ENCODE peak calls at places on chromosomes 16 and 17, in ten cellular contexts. I is fibroblast of lung; W is AG04450; S is adrenal gland; B is Caco-2; T is fibroblast of pulmonary artery; P is activated CD8-positive, alpha-beta T cell treated with anti-CD3 and anti-CD28 coated beads for 36 hours; F is foreskin fibroblast; U is HCT116; C is AG04449. Y is an unnamed sample.

GRCh38 chr16:72959301-72959996 is 88.5 kb downstream of the ZFHX3 start:
- DNase-seq in W (no peak), T (no peak), U (no peak), B (no peak), C (no peak), S (no peak), F (no peak), I (no peak), P (no peak), Y (no peak)

GRCh38 chr17:56665864-56666263 is 72.4 kb downstream of the NOG start:
- DNase-seq in B (no peak), T (no peak), W (no peak), I (no peak), P (no peak), C (no peak), S (no peak), U (no peak), F (no peak), Y (no peak)

GRCh38 chr16:9199312-9199711 is 107.9 kb downstream of the HAPSTR1 start:
- DNase-seq in F (no peak), I (no peak), T (no peak), U (no peak), S (no peak), C (no peak), B (no peak), P (no peak), W (no peak), Y (no peak)

GRCh38 chr16:54484700-54485099 is 198.1 kb upstream of the IRX3 start:
- DNase-seq in F (no peak), B (peak), W (no peak), P (no peak), U (no peak), S (no peak), I (no peak), C (no peak), T (no peak), Y (no peak)

GRCh38 chr17:81282141-81282540 is 13.0 kb downstream of the SLC38A10 start:
- DNase-seq in T (no peak), F (no peak), P (no peak), U (no peak), W (no peak), C (no peak), S (no peak), B (no peak), I (no peak), Y (no peak)

GRCh38 chr16:87576191-87576590 is 26.1 kb upstream of the JPH3 start:
- DNase-seq in C (no peak), I (no peak), F (no peak), B (no peak), U (no peak), P (no peak), T (no peak), S (no peak), W (no peak), Y (no peak)

GRCh38 chr16:85522517-85522841 is 90.6 kb upstream of the GSE1 start:
- DNase-seq in C (no peak), B (no peak), S (no peak), W (no peak), U (no peak), F (no peak), T (no peak), I (no peak), P (no peak), Y (no peak)

GRCh38 chr16:23351360-23351759 is 49.3 kb downstream of the SCNN1B start:
- DNase-seq in W (no peak), U (no peak), S (no peak), I (no peak), B (no peak), C (no peak), T (no peak), P (no peak), F (no peak), Y (no peak)

GRCh38 chr16:88920618-88921602 is 54.5 kb upstream of the PABPN1L start:
- DNase-seq in I (peak), S (peak), F (peak), B (no peak), C (no peak), P (peak), W (peak), T (peak), U (no peak), Y (no peak)

GRCh38 chr17:45770632-45771472 is 13.3 kb upstream of the CRHR1 start:
- DNase-seq in B (no peak), W (no peak), F (no peak), T (no peak), C (no peak), U (no peak), S (no peak), P (no peak), I (no peak), Y (no peak)

GRCh38 chr16:59385953-59386352 is 651.8 kb upstream of the GOT2 start:
- DNase-seq in C (peak), S (peak), B (no peak), P (no peak), U (no peak), I (peak), T (peak), W (no peak), F (peak), Y (peak)

GRCh38 chr17:36901506-36901905 is 35.8 kb upstream of the LHX1 start:
- DNase-seq in S (no peak), F (no peak), P (no peak), I (no peak), T (peak), W (no peak), C (no peak), B (peak), U (no peak), Y (no peak)

GRCh38 chr17:42484304-42484703 is 25.6 kb downstream of the ATP6V0A1 start:
- DNase-seq in P (peak), U (no peak), W (no peak), T (no peak), S (no peak), B (no peak), I (no peak), C (no peak), F (no peak), Y (no peak)

GRCh38 chr17:80760501-80760900 is 215.9 kb downstream of the RPTOR start:
- DNase-seq in I (no peak), W (no peak), F (no peak), P (no peak), B (no peak), C (no peak), S (no peak), T (no peak), U (no peak), Y (no peak)

GRCh38 chr17:77027271-77027670 is 113.5 kb upstream of the SEC14L1 start:
- DNase-seq in F (no peak), B (no peak), W (no peak), P (no peak), I (no peak), U (no peak), C (no peak), T (no peak), S (no peak), Y (no peak)

GRCh38 chr16:12898556-12898955 is 2.8 kb upstream of the SHISA9 start:
- DNase-seq in P (no peak), C (no peak), W (no peak), S (no peak), T (no peak), F (no peak), U (no peak), I (no peak), B (no peak), Y (no peak)
- TF ChIP-seq CTCF in P (no peak), C (no peak), W (no peak), S (no peak), T (no peak), F (no peak), U (no peak), I (no peak), B (peak), Y (peak)

GRCh38 chr17:38511126-38512108 is 83.2 kb downstream of the ARHGAP23 start:
- DNase-seq in B (no peak), U (no peak), I (peak), S (no peak), C (peak), T (peak), P (no peak), F (peak), W (no peak), Y (peak)

GRCh38 chr17:38509008-38509771 is 80.9 kb downstream of the ARHGAP23 start:
- DNase-seq in S (peak), W (peak), P (peak), F (peak), I (peak), U (peak), C (peak), B (peak), T (peak), Y (peak)

GRCh38 chr17:38509772-38510423 is 81.6 kb downstream of the ARHGAP23 start:
- DNase-seq in P (no peak), C (no peak), U (no peak), S (no peak), W (no peak), I (peak), F (no peak), T (peak), B (peak), Y (no peak)

GRCh38 chr17:38512473-38513058 is 84.3 kb downstream of the ARHGAP23 start:
- DNase-seq in T (no peak), S (no peak), C (no peak), U (no peak), I (no peak), F (no peak), P (no peak), B (no peak), W (no peak), Y (no peak)

DNA sequence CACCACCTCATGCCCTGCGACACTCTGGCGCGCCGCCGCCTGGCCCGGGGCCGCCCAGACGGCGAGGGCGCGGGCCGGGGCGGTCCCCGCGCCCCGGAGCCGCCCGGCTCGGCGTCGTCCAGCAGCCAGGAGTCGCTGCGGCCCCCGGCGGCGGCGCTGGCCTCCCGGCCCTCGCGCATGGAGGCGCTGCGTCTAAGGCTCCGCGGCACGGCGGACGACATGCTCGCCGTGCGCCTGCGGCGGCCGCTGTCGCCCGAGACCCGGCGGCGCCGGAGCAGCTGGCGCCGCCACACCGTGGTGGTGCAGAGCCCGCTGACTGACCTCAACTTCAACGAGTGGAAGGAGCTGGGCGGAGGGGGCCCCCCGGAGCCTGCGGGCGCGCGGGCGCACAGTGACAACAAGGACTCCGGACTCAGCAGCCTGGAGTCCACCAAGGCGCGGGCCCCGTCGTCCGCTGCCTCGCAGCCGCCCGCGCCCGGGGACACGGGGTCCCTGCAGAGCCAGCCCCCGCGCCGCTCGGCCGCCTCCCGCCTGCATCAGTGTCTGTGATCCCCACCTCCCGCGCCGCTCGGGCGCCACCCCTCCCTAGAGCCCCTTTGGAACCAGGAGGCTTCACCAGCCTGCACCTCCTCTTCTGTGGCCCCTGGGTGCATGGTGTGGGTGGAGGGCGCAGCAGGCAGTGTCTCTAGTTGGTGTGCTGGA is 82.3 kb downstream of the ARHGAP23 start:
- DNase-seq in P (no peak), S (peak), U (no peak), I (peak), C (no peak), B (peak), T (peak), W (no peak), F (no peak), Y (peak)
- TF ChIP-seq CTCF in P (no peak), S (no peak), U (no peak), I (no peak), C (peak), B (peak), T (no peak), W (no peak), F (no peak), Y (no peak)

GRCh38 chr17:51164911-51165679 is 1.1 kb upstream of the NME2 start:
- DNase-seq in C (no peak), F (no peak), I (no peak), S (peak), W (no peak), U (no peak), T (no peak), P (no peak), B (peak), Y (no peak)

GRCh38 chr17:51165680-51166197 is 472 bp upstream of the NME2 start:
- DNase-seq in P (peak), U (no peak), B (no peak), F (no peak), I (no peak), T (no peak), W (no peak), C (no peak), S (no peak), Y (no peak)

GRCh38 chr17:51169340-51169739 is 3.1 kb downstream of the NME2 start:
- DNase-seq in B (no peak), U (no peak), C (no peak), T (no peak), F (no peak), P (no peak), I (no peak), W (no peak), S (no peak), Y (no peak)

GRCh38 chr17:51166198-51166986 is at the start of gene NME2:
- DNase-seq in F (peak), U (peak), P (peak), W (peak), C (no peak), S (peak), I (peak), T (peak), B (peak), Y (peak)

GRCh38 chr17:51166987-51167931 is 1.0 kb downstream of the NME2 start:
- DNase-seq in I (peak), C (no peak), B (peak), U (no peak), S (peak), F (no peak), W (no peak), P (peak), T (peak), Y (peak)
- TF ChIP-seq CTCF in I (peak), C (peak), B (peak), U (peak), S (peak), F (peak), W (peak), P (peak), T (peak), Y (peak)

GRCh38 chr17:9177212-9177611 is 155.9 kb downstream of the NTN1 start:
- DNase-seq in P (no peak), S (no peak), B (no peak), C (no peak), I (no peak), U (no peak), T (no peak), F (no peak), W (no peak), Y (no peak)

GRCh38 chr17:9183297-9183696 is 162.0 kb downstream of the NTN1 start:
- DNase-seq in C (no peak), W (no peak), B (no peak), T (no peak), P (peak), S (no peak), I (no peak), U (no peak), F (no peak), Y (no peak)

GRCh38 chr17:9178319-9178718 is 157.0 kb downstream of the NTN1 start:
- DNase-seq in I (no peak), U (no peak), B (no peak), S (no peak), F (no peak), W (no peak), T (no peak), P (no peak), C (no peak), Y (no peak)

GRCh38 chr17:9181640-9182039 is 160.3 kb downstream of the NTN1 start:
- DNase-seq in B (no peak), S (no peak), W (no peak), T (no peak), U (no peak), F (no peak), C (no peak), I (no peak), P (no peak), Y (no peak)

DNA sequence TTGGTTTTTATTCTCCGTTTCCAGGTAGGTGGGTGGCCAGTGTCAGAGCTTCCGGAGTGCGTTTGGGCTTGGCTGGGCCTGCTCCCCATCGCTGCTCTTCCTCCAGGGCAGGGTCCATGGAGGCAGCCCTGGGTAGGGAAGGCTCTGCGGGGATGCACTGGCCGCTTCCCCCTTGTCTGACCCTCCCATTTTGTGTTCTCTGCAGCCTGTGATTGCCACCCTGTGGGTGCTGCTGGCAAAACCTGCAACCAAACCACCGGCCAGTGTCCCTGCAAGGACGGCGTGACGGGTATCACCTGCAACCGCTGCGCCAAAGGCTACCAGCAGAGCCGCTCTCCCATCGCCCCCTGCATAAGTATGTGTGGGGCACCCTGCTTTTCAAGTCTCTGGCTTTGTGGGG is 158.3 kb downstream of the NTN1 start:
- DNase-seq in U (no peak), P (no peak), B (no peak), F (no peak), W (no peak), T (no peak), S (no peak), C (no peak), I (no peak), Y (no peak)
- TF ChIP-seq CTCF in U (no peak), P (no peak), B (peak), F (no peak), W (no peak), T (no peak), S (no peak), C (no peak), I (no peak), Y (no peak)

GRCh38 chr17:75511610-75512575 is 3.4 kb downstream of the CASKIN2 start:
- DNase-seq in U (no peak), P (no peak), W (no peak), F (no peak), I (peak), T (no peak), C (no peak), S (peak), B (no peak), Y (no peak)

GRCh38 chr17:75511270-75511609 is 4.1 kb downstream of the CASKIN2 start:
- DNase-seq in I (no peak), P (no peak), U (no peak), B (no peak), S (no peak), T (no peak), C (no peak), F (no peak), W (no peak), Y (no peak)

GRCh38 chr17:75513667-75514052 is 1.7 kb downstream of the CASKIN2 start:
- DNase-seq in S (no peak), C (no peak), T (no peak), W (no peak), B (no peak), I (no peak), U (no peak), P (no peak), F (no peak), Y (no peak)

GRCh38 chr17:75514299-75515228 is 773 bp downstream of the CASKIN2 start:
- DNase-seq in P (peak), C (no peak), F (no peak), B (no peak), T (no peak), W (no peak), S (peak), I (no peak), U (no peak), Y (no peak)

DNA sequence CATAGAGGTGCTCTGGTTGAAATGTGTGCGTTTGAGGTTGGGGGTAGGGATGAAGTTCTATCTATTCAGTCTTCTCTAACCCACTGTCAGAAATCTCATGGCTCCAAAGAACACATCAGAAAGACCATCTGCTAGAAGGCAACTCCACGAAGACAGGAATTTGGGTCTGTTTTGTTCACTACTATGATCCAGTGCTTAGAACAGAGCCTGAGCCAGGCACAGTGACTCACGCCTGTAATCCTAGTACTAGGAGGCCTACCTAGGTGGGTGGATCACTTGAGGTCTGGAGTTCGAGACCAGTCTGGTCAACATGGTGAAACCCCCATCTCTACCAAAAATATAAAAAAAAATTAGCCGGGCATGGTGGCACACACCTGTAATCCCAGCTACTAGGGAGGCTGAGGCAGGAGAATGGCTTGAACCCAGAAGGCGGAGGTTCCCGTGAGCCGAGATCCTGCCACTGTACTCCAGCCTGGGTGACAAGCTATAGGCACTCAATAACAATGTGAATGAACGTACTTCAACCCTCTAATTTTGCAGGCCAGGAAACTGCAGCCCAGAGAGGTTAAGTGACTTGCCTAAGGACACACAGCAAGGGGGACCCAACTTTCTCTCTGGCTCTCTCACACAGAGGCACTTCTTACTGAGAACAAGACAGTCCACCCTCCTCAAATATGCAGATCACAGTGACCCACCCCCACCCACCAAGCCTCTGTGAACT is 2.2 kb downstream of the CASKIN2 start:
- DNase-seq in W (no peak), U (no peak), T (no peak), F (peak), I (peak), S (no peak), C (no peak), P (no peak), B (no peak), Y (no peak)
- TF ChIP-seq CTCF in W (no peak), U (no peak), T (no peak), F (no peak), I (no peak), S (no peak), C (no peak), P (no peak), B (no peak), Y (no peak)

GRCh38 chr17:32780721-32781120 is 96.2 kb downstream of the MYO1D start:
- DNase-seq in S (no peak), P (no peak), B (no peak), C (no peak), I (no peak), U (no peak), T (no peak), W (no peak), F (no peak), Y (no peak)
- TF ChIP-seq CTCF in S (no peak), P (no peak), B (no peak), C (no peak), I (no peak), U (no peak), T (no peak), W (no peak), F (no peak), Y (peak)

DNA sequence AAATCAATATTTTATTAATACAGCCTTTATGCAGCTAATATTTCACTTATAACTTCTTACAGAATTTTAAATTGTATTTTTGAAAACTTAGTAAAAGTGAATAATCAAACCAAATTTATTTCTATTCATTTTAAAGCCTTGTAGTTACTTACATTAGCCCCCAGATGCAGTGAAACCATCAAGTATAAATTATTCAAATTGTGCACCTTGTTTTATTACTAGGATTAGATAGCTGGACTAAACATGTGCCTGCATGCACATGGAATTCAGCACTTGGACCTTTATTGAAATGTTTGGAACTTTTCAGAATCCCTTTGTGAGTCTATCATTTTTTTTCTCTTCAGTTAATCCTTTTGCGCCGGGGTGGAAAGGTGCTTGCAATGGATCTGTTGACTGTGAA is 4.7 kb downstream of the ZPBP2 start:
- DNase-seq in F (no peak), B (no peak), W (peak), P (no peak), I (peak), S (no peak), U (no peak), T (peak), C (peak), Y (peak)
- TF ChIP-seq CTCF in F (peak), B (no peak), W (peak), P (no peak), I (no peak), S (no peak), U (peak), T (peak), C (no peak), Y (peak)

Y was measured in HFFc6.